ENCODE peak calls at places on chromosomes 3 and 15, in six cellular contexts. F, Z, H, S, D and M are unnamed samples.

GRCh38 chr15:73228128-73228646 is 140.6 kb downstream of the HCN4 start:
- DNase-seq in D (no peak), F (no peak), S (no peak), H (no peak), Z (no peak), M (no peak)

GRCh38 chr3:115071611-115072010 is 75.5 kb downstream of the ZBTB20 start:
- DNase-seq in H (no peak), F (peak), D (peak), S (peak), Z (peak), M (peak)

GRCh38 chr3:192921793-192922192 is 4.1 kb upstream of the MB21D2 start:
- DNase-seq in S (no peak), H (no peak), F (no peak), D (no peak), Z (no peak), M (no peak)

GRCh38 chr3:60399295-60399694 is 852.0 kb downstream of the FHIT start:
- DNase-seq in S (no peak), Z (peak), D (no peak), F (no peak), H (no peak), M (no peak)

GRCh38 chr15:39041979-39042485 is 477.4 kb upstream of the RASGRP1 start:
- DNase-seq in S (no peak), Z (no peak), H (no peak), D (no peak), F (no peak), M (no peak)

GRCh38 chr15:95044780-95045417 is 813.5 kb downstream of the MCTP2 start:
- DNase-seq in H (no peak), S (no peak), Z (no peak), D (no peak), F (no peak), M (no peak)

GRCh38 chr3:126358038-126358815 is 1.0 kb upstream of the KLF15 start:
- DNase-seq in Z (no peak), S (no peak), D (no peak), F (peak), H (no peak), M (peak)

GRCh38 chr3:112794622-112795172 is 52.0 kb downstream of the CD200R1L start:
- DNase-seq in H (no peak), F (no peak), Z (no peak), D (no peak), S (no peak), M (no peak)

GRCh38 chr15:97410907-97411575 is 549.5 kb upstream of the ARRDC4 start:
- DNase-seq in S (no peak), F (no peak), H (no peak), D (no peak), Z (no peak), M (no peak)

DNA sequence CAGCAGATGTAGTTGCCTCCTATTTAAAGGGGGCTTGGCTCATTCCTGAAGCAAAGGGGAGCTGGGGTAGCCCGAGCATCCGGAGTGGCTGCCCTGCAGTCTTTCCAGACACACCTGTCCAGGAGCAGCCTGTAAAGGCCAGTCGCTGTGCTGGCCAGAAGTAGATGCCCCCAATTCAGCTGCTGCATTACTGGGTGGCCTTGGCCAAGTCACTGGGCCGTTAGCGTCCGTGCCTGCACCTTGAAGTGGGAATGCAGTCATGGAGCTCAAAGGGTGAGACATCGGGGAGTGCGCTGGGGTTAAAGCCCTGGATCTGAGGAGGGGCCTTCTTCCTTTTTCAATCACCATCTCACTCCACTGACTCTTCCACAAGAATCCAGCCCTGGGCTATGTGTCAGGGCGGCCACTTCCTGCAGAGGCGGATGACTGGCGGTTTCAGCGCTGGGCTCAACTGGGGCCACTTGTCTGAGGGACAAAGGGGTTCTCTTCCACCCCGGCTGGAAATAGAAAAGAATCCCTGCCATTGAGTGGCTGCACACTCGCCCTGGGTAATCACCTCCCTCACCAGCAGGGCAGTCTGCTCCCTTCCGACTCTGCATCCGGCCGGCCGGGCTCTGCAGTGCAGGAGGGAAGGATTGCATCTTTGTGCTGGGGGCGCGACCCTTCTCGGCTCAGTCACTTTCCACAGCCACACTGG is 11.8 kb downstream of the ALDH1A3 start:
- DNase-seq in Z (peak), D (no peak), F (no peak), H (no peak), S (no peak), M (no peak)
- TF ChIP-seq CTCF in Z (no peak), D (no peak), F (no peak), H (no peak), S (no peak), M (peak)

GRCh38 chr15:25661898-25662297 is 201.2 kb downstream of the ATP10A start:
- DNase-seq in S (no peak), D (no peak), Z (no peak), F (no peak), H (no peak), M (no peak)
- TF ChIP-seq CTCF in S (no peak), D (no peak), Z (no peak), F (no peak), H (peak), M (peak)

DNA sequence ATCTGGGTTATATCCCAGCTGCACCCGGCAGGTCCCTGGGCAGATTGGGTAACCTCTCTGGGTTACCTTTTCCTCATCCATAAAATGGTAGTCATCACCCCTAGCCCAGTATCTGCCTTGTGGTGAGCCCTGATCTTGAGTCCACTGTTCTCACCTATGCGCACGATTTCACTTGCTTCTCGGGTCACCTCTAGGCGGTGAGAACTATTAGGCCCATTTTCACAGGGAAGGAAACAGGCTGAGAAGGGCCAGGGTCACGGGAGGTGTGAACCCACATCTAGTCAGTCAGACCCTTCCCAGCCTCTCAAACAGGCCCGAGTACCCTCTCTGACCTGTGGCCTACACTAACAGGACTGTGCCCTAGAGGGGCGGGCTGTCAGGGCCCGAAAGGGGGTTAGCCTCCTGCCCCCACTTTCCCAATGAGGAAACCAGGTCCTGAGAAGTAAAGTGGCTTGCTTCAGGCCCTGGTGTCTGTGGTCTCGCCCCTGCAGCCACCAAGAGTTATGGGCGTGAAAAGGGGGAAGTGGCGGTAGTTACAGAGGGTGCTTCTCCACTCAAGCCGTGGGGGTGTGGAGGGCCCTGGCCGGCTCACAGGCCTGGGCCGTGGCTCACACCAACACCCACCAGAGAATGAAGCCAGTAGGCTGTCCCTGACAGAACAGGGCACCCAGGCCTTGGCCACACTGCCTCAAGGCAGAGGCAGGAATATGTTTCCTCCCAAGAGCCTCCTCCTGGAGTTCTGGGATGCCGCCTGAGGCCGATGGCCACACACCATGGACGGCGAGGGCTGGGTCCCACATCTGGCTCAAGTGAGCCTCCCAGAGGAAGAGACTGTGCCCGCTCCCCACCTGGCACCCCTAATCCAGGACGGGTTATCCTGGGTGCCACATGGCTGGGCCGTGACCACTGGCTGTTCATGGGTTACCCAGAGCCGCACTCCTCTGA is 19.5 kb downstream of the PSTPIP1 start:
- DNase-seq in Z (no peak), D (no peak), H (no peak), F (no peak), S (no peak), M (no peak)
- TF ChIP-seq CTCF in Z (no peak), D (no peak), H (no peak), F (no peak), S (no peak), M (no peak)

DNA sequence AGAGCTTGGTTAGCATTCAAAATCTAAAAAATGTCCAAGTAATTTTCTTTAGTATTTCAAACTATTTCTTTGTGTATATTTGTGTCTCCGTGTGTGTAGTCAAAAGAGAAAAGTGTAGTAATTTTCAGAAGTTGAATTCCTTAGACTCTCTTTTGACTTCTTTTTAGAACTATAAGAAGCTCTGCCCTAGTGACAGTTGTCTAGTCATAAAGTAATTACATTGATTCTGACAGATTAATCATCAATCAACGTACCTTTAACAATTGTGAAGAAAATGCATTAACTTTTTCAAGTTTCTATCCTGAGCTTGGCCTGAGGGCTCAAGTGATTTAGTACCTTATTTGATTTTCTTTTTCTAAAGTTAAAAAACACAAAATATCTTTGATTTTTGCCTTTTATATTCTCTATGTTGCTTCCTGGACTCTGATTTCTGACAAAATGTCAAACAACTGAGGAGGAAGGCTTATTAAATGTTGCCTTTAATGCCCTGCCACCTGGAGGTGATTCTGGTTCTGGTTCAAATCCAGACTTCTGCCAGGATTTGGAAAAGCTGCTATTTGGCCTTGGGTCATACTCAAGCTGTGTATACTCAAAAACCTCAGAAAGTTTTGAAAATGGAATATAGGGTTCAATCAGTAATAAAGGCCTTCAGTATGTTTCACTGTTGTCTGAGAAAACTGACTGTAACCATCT is 653.6 kb downstream of the NSUN3 start:
- DNase-seq in D (no peak), H (no peak), F (no peak), S (no peak), Z (no peak), M (no peak)
- TF ChIP-seq CTCF in D (no peak), H (no peak), F (no peak), S (no peak), Z (no peak), M (no peak)

GRCh38 chr3:38657369-38657768 is 7.9 kb upstream of the SCN5A start:
- DNase-seq in H (no peak), S (no peak), F (no peak), Z (no peak), D (no peak), M (no peak)

GRCh38 chr3:38658886-38659285 is 9.4 kb upstream of the SCN5A start:
- DNase-seq in D (no peak), Z (no peak), F (no peak), S (no peak), H (no peak), M (no peak)

GRCh38 chr3:38662544-38662943 is 13.1 kb upstream of the SCN5A start:
- DNase-seq in S (peak), Z (peak), D (no peak), H (no peak), F (peak), M (peak)
- TF ChIP-seq CTCF in S (peak), Z (peak), D (no peak), H (peak), F (peak), M (peak)